ENCODE peak calls at places on chromosome 22, in four cellular contexts. Y is A549, J is K562, R is endothelial cell of umbilical vein. Z is an unnamed sample.

GRCh38 chr22:49203091-49203862 is 624.4 kb downstream of the BRD1 start:
- DNase-seq in Y (no peak), J (peak), R (no peak), Z (no peak)

GRCh38 chr22:33864723-33865130 is 55.5 kb downstream of the LARGE1 start:
- DNase-seq in Y (no peak), J (no peak), R (no peak), Z (peak)

GRCh38 chr22:41939981-41940852 is 6.7 kb downstream of the CENPM start:
- DNase-seq in Y (peak), J (peak), R (no peak), Z (peak)

GRCh38 chr22:19579880-19580279 is 55.7 kb upstream of the CLDN5 start:
- DNase-seq in Y (no peak), J (peak), R (peak), Z (peak)

GRCh38 chr22:42986115-42986514 is 28.8 kb downstream of the PACSIN2 start:
- DNase-seq in Y (no peak), J (no peak), R (no peak), Z (no peak)

GRCh38 chr22:42461511-42461910 is 29.3 kb upstream of the NFAM1 start:
- DNase-seq in Y (no peak), J (no peak), R (no peak), Z (no peak)

GRCh38 chr22:30245181-30245984 is 1.2 kb downstream of the LIF start:
- DNase-seq in Y (no peak), J (no peak), R (no peak), Z (no peak)

GRCh38 chr22:33440756-33441155 is 382.6 kb upstream of the SYN3 start:
- DNase-seq in Y (no peak), J (no peak), R (no peak), Z (no peak)

GRCh38 chr22:23834830-23835772 is 3.7 kb downstream of the DERL3 start:
- DNase-seq in Y (no peak), J (no peak), R (no peak), Z (no peak)

GRCh38 chr22:20464096-20464614 is 26.5 kb upstream of the SCARF2 start:
- DNase-seq in Y (no peak), J (no peak), R (no peak), Z (no peak)

GRCh38 chr22:48309115-48309705 is 1518.5 kb downstream of the BRD1 start:
- DNase-seq in Y (no peak), J (no peak), R (no peak), Z (no peak)

GRCh38 chr22:40057652-40058051 is 62.9 kb downstream of the FAM83F start:
- DNase-seq in Y (no peak), J (no peak), R (peak), Z (no peak)

GRCh38 chr22:49297286-49297870 is 530.3 kb downstream of the BRD1 start:
- DNase-seq in Y (no peak), J (no peak), R (no peak), Z (no peak)

GRCh38 chr22:30885591-30885990 is 83.0 kb downstream of the MORC2 start:
- DNase-seq in Y (no peak), J (no peak), R (no peak), Z (no peak)

GRCh38 chr22:39592104-39593060 is 21.8 kb downstream of the CACNA1I start:
- DNase-seq in Y (peak), J (no peak), R (peak), Z (no peak)

GRCh38 chr22:27877501-27877900 is 41.6 kb downstream of the PITPNB start:
- DNase-seq in Y (no peak), J (no peak), R (no peak), Z (no peak)

GRCh38 chr22:24567668-24568067 is 11.9 kb downstream of the SNRPD3 start:
- DNase-seq in Y (no peak), J (no peak), R (no peak), Z (no peak)

GRCh38 chr22:20531404-20532181 is 24.2 kb downstream of the MED15 start:
- DNase-seq in Y (peak), J (no peak), R (peak), Z (no peak)

GRCh38 chr22:25029181-25029580 is 76.7 kb downstream of the KIAA1671 start:
- DNase-seq in Y (no peak), J (no peak), R (no peak), Z (no peak)

GRCh38 chr22:41237707-41238569 is 2.8 kb downstream of the CHADL start:
- DNase-seq in Y (no peak), J (peak), R (peak), Z (peak)

GRCh38 chr22:27206001-27206746 is 548.8 kb downstream of the MIAT start:
- DNase-seq in Y (no peak), J (no peak), R (no peak), Z (no peak)

GRCh38 chr22:19756288-19757128 is 4.1 kb upstream of the TBX1 start:
- DNase-seq in Y (peak), J (peak), R (peak), Z (peak)

DNA sequence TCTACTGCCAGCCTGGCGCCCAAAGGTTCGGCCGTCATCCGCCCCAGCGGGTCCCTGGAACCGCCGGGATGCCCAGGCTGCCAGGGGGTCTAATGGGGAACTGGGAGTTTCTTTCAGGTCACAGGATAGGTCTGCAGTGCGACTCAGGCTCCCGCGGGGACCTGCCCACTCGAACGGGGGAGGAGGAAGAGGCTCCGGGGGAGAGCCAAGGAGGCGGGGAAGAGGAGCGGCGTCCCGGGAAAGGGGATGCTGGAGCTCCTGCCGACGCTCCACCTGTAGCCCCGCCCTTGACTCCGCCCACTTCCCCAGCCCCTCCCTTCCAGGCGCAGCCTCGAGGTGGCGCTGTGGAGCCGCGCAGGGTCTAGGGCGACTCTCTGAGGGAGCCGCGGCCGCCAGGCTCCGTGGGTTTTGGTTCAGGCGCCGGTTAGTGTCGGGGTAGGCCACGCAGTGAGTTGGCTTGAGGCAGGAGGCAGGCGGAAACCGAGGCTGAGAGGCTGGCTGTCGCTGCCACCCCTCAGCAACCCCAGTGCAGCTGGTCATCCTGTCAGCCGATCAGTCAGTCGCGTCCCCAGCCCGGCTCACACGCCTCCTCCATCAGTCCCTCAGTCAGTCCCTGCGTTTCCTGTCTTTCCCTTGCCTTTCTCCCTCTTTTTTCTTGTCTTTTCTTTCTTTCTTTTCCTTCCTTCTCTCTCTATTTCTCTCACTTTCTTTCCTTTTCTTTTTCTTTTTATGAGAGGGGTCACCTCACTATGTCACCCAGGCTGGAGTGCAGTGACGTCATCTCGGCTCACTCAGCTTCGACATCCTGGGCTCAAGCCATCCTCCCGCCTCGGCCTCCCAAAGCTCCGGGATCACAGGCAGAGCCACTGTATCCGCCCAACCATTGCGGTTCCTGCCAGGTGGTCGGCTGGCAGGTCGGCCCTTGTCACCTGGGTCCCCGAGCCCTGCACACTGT is 26.4 kb downstream of the YWHAH start:
- DNase-seq in Y (peak), J (peak), R (peak), Z (peak)
- TF ChIP-seq MYC in Y (no peak), J (no peak), R (no peak), Z (no peak)

DNA sequence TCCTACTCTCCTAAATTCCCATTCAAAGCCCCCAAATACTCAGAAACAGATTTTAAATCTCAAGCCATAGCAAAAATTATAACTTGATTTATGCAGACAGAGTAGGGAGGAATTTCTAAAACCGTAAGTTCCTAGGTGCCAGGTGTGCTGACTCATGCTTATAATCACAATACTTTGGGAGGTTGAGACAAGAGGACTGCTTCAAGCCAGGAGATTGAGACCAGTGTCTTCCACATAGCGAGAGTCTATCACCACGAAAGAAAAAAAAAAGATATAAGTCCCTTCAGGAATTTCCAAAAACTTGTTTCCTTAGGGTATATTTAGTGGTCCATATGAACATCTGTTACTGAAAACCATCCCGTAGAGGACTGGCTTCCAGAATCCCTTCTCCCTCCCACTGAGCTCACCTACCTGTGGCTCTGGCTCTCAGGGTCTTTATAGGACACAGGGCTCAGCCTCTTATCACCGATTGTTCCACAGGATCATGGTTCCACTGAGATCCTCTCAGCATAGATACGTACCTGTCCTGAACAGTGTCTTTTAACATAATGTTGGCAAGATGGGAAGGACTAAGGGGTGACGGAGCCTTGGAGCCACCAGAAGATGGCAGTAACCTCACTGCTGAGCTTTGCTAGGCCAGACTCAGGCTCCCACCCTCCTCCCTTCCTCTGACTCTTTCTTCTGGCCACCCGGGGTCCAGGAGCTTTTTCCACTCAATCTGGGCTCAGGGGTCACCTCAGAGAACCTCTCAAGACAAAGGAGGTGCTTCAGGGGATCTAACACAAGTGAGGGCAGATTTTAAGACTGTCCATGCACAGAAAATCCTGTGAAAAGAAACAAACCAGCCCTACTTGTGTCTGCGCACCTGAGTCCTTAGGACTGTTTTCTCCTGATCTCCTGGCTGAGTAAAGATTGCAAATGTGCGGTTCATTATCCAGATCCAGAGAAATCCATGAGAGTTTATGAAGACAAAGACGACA is 117.5 kb upstream of the TOP3B start:
- DNase-seq in Y (no peak), J (peak), R (no peak), Z (peak)
- TF ChIP-seq CTCF in Y (no peak), J (no peak), R (no peak), Z (peak)

GRCh38 chr22:18064636-18065035 is 13.2 kb upstream of the PEX26 start:
- DNase-seq in Y (no peak), J (no peak), R (no peak), Z (no peak)

GRCh38 chr22:18067548-18068341 is 10.0 kb upstream of the PEX26 start:
- DNase-seq in Y (no peak), J (no peak), R (no peak), Z (no peak)

GRCh38 chr22:18065256-18065655 is 12.5 kb upstream of the PEX26 start:
- DNase-seq in Y (peak), J (no peak), R (no peak), Z (no peak)

GRCh38 chr22:18067121-18067520 is 10.7 kb upstream of the PEX26 start:
- DNase-seq in Y (no peak), J (no peak), R (no peak), Z (no peak)

GRCh38 chr22:18066181-18066859 is 11.5 kb upstream of the PEX26 start:
- DNase-seq in Y (no peak), J (no peak), R (no peak), Z (peak)
- TF ChIP-seq MYC in Y (no peak), J (no peak), R (no peak), Z (no peak)

DNA sequence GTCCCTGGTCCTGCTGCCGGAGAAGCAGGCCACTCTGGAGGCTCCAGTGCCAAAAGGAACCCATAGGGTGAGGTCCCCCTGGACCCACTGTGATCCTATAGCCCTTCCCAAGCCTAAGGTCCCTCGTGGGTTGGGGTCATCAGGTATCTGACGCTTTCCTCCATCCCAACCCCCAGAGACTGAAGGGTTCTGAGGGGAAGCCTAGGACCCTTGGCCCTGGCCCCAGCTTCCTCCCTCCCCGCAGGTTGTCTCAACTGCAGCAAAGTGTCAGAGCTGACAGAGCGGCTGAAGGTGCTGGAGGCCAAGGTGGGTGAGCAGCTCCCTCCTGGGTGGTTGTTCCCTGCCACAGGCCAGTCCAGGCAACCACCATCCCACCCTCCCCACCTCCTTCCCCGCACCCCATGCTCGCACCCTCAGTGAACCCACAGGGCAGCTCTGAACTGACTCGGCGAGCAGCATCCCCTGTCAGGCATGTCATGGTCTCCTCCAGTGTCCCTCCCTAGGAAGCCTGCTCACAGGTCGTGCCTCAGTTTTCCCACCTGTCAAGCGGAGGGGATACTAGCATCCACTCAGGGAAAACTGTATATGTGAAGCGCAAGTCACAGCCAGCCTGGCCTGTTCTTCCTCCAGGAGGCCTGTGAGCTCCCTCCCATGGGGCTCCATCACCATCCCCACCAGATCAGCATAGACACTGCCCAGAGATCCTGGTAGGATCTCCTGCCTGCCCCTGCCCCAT is 20.7 kb downstream of the EMID1 start:
- DNase-seq in Y (no peak), J (no peak), R (no peak), Z (no peak)
- TF ChIP-seq CTCF in Y (no peak), J (no peak), R (no peak), Z (no peak)

GRCh38 chr22:36368359-36368983 is 19.3 kb downstream of the MYH9 start:
- DNase-seq in Y (peak), J (peak), R (peak), Z (no peak)
- TF ChIP-seq MYC in Y (no peak), J (no peak), R (no peak), Z (no peak)

GRCh38 chr22:22010358-22010757 is 27.8 kb upstream of the TOP3B start:
- DNase-seq in Y (no peak), J (no peak), R (no peak), Z (no peak)
- TF ChIP-seq CTCF in Y (no peak), J (no peak), R (no peak), Z (no peak)

GRCh38 chr22:45504703-45505341 is 2.1 kb downstream of the FBLN1 start:
- DNase-seq in Y (no peak), J (no peak), R (peak), Z (peak)
- TF ChIP-seq MYC in Y (no peak), J (no peak), R (no peak), Z (no peak)

GRCh38 chr22:44594951-44595350 is 96.9 kb upstream of the RTL6 start:
- DNase-seq in Y (no peak), J (no peak), R (no peak), Z (no peak)
- TF ChIP-seq CTCF in Y (no peak), J (no peak), R (no peak), Z (no peak)

GRCh38 chr22:47267531-47268282 is 505.3 kb downstream of the TBC1D22A start:
- DNase-seq in Y (no peak), J (no peak), R (no peak), Z (no peak)
- TF ChIP-seq MYC in Y (no peak), J (no peak), R (no peak), Z (no peak)

GRCh38 chr22:36220457-36220921 is 18.8 kb downstream of the APOL2 start:
- DNase-seq in Y (peak), J (no peak), R (peak), Z (no peak)

GRCh38 chr22:36223504-36223903 is 15.8 kb downstream of the APOL2 start:
- DNase-seq in Y (no peak), J (no peak), R (no peak), Z (no peak)

GRCh38 chr22:36224245-36224644 is 15.1 kb downstream of the APOL2 start:
- DNase-seq in Y (no peak), J (no peak), R (no peak), Z (no peak)

GRCh38 chr22:36222887-36223450 is 16.4 kb downstream of the APOL2 start:
- DNase-seq in Y (no peak), J (no peak), R (no peak), Z (no peak)

GRCh38 chr22:36221799-36222751 is 17.3 kb downstream of the APOL2 start:
- DNase-seq in Y (peak), J (peak), R (peak), Z (peak)
- TF ChIP-seq CTCF in Y (peak), J (peak), R (peak), Z (peak)

Z was measured in NB4.